ENCODE peak calls at places on chromosomes 2 and 18, in five cellular contexts. M is A549, X is esophagus squamous epithelium, D is Peyer's patch, L is spleen. U is an unnamed sample. For H3K4me1, the result is how much of the 10 kb centered on the place peaks cover.

GRCh38 chr18:4333043-4333442 is 122.1 kb downstream of the DLGAP1 start:
- DNase-seq in D (no peak), M (no peak), L (no peak), X (no peak), U (no peak)

GRCh38 chr2:28164280-28164801 is 228.3 kb upstream of the FOSL2 start:
- DNase-seq in X (no peak), L (no peak), D (no peak), M (no peak), U (no peak)

GRCh38 chr2:134762508-134762907 is 43.7 kb upstream of the TMEM163 start:
- DNase-seq in X (no peak), D (no peak), M (no peak), L (no peak), U (no peak)

GRCh38 chr18:30280861-30281470 is 761.6 kb downstream of the DSC3 start:
- DNase-seq in M (peak), X (no peak), D (no peak), L (no peak), U (no peak)

GRCh38 chr2:68282814-68283812 is 30.8 kb upstream of the PPP3R1 start:
- DNase-seq in L (no peak), X (no peak), M (peak), D (no peak), U (no peak)

GRCh38 chr18:78798402-78799175 is 181.0 kb upstream of the SALL3 start:
- DNase-seq in M (no peak), L (peak), D (no peak), X (no peak), U (no peak)

GRCh38 chr2:96144481-96145027 is 686 bp downstream of the DUSP2 start:
- DNase-seq in D (no peak), M (no peak), L (peak), X (no peak), U (no peak)

GRCh38 chr2:194104687-194105086 is 1552.3 kb upstream of the SLC39A10 start:
- DNase-seq in D (no peak), X (no peak), L (no peak), M (no peak), U (no peak)

GRCh38 chr2:216112926-216113325 is 3.8 kb downstream of the XRCC5 start:
- DNase-seq in L (no peak), D (no peak), M (no peak), X (no peak), U (no peak)

GRCh38 chr2:169386621-169387235 is 24.4 kb upstream of the LRP2 start:
- DNase-seq in X (no peak), D (no peak), M (no peak), L (no peak), U (no peak)

GRCh38 chr2:132503621-132504200 is 87.1 kb downstream of the GPR39 start:
- DNase-seq in D (no peak), L (no peak), M (peak), X (no peak), U (no peak)

GRCh38 chr2:128324897-128325410 is 6.3 kb upstream of the HS6ST1 start:
- DNase-seq in X (no peak), L (no peak), M (no peak), D (no peak), U (no peak)

GRCh38 chr2:79016315-79016714 is 9.2 kb upstream of the REG3G start:
- DNase-seq in M (no peak), X (no peak), D (no peak), L (no peak), U (no peak)

GRCh38 chr2:157107460-157107859 is 150.0 kb upstream of the GALNT5 start:
- DNase-seq in M (no peak), X (no peak), L (no peak), D (no peak), U (no peak)

GRCh38 chr2:12589802-12590320 is 126.9 kb upstream of the TRIB2 start:
- DNase-seq in M (no peak), X (no peak), D (no peak), L (no peak), U (no peak)

GRCh38 chr18:79496237-79496977 is 100.7 kb downstream of the NFATC1 start:
- DNase-seq in M (no peak), D (peak), X (no peak), L (peak), U (no peak)

GRCh38 chr2:164808776-164809175 is 32.8 kb downstream of the COBLL1 start:
- DNase-seq in D (no peak), M (no peak), L (no peak), X (no peak), U (no peak)

GRCh38 chr2:160493227-160494028 is at the start of gene RBMS1:
- DNase-seq in X (no peak), M (peak), L (peak), D (peak), U (peak)

GRCh38 chr18:26083099-26083498 is 7.3 kb downstream of the SS18 start:
- DNase-seq in D (no peak), L (no peak), X (no peak), M (no peak), U (no peak)

GRCh38 chr2:235498556-235499305 is 4.9 kb downstream of the AGAP1 start:
- DNase-seq in M (peak), D (no peak), L (no peak), X (no peak), U (no peak)

GRCh38 chr2:238024986-238025385 is 35.8 kb upstream of the SCLY start:
- DNase-seq in X (no peak), D (no peak), L (no peak), M (no peak), U (no peak)

GRCh38 chr2:161571051-161571429 is 53.2 kb upstream of the SLC4A10 start:
- DNase-seq in D (no peak), L (no peak), M (no peak), X (no peak), U (no peak)

GRCh38 chr18:12233378-12233777 is 20.8 kb upstream of the CIDEA start:
- DNase-seq in M (no peak), D (no peak), X (no peak), L (no peak), U (no peak)

GRCh38 chr18:35203001-35203553 is 37.8 kb upstream of the ZNF397 start:
- DNase-seq in L (no peak), X (no peak), D (no peak), M (no peak), U (no peak)

GRCh38 chr18:28063181-28063790 is 113.6 kb downstream of the CDH2 start:
- DNase-seq in M (no peak), D (no peak), L (no peak), X (no peak), U (no peak)

GRCh38 chr2:8481463-8482009 is 200.3 kb upstream of the ID2 start:
- DNase-seq in X (no peak), D (no peak), L (no peak), M (no peak), U (no peak)

GRCh38 chr2:182132605-182133004 is 147.0 kb downstream of the PPP1R1C start:
- DNase-seq in X (no peak), L (no peak), D (no peak), M (no peak), U (no peak)

GRCh38 chr2:133561045-133561852 is 7.0 kb downstream of the NCKAP5 start:
- DNase-seq in M (peak), L (no peak), X (no peak), D (no peak), U (no peak)

GRCh38 chr18:8176105-8176504 is 433.1 kb upstream of the RAB12 start:
- DNase-seq in M (no peak), X (no peak), D (no peak), L (no peak), U (no peak)

GRCh38 chr18:42174909-42175308 is 219.9 kb downstream of the PIK3C3 start:
- DNase-seq in D (no peak), L (no peak), X (no peak), M (no peak), U (no peak)

GRCh38 chr18:62506495-62507143 is 16.2 kb upstream of the ZCCHC2 start:
- DNase-seq in D (no peak), X (no peak), L (no peak), M (no peak), U (no peak)

GRCh38 chr2:7286120-7286519 is 368.9 kb downstream of the RNF144A start:
- DNase-seq in L (no peak), M (no peak), D (no peak), X (no peak), U (no peak)

GRCh38 chr18:21604711-21605110 is 4.2 kb upstream of the ESCO1 start:
- DNase-seq in L (no peak), D (no peak), M (no peak), X (no peak), U (no peak)

GRCh38 chr2:127619901-127620705 is 25.9 kb upstream of the GPR17 start:
- DNase-seq in X (no peak), M (no peak), D (peak), L (peak), U (peak)

GRCh38 chr18:45136381-45137088 is 455.8 kb downstream of the SETBP1 start:
- DNase-seq in M (no peak), X (no peak), L (no peak), D (no peak), U (no peak)

GRCh38 chr2:159694500-159695040 is 17.7 kb upstream of the MARCHF7 start:
- DNase-seq in X (no peak), L (no peak), D (no peak), M (no peak), U (no peak)

GRCh38 chr18:76518073-76518472 is 23.0 kb upstream of the ZNF516 start:
- DNase-seq in X (no peak), M (no peak), L (no peak), D (no peak), U (no peak)

GRCh38 chr2:42098571-42099430 is 51.0 kb downstream of the PKDCC start:
- DNase-seq in M (no peak), L (peak), D (no peak), X (no peak), U (no peak)
- H3K4me1 ChIP-seq in M (under half), L (half or more), D (under half), X (under half), U (under half)

DNA sequence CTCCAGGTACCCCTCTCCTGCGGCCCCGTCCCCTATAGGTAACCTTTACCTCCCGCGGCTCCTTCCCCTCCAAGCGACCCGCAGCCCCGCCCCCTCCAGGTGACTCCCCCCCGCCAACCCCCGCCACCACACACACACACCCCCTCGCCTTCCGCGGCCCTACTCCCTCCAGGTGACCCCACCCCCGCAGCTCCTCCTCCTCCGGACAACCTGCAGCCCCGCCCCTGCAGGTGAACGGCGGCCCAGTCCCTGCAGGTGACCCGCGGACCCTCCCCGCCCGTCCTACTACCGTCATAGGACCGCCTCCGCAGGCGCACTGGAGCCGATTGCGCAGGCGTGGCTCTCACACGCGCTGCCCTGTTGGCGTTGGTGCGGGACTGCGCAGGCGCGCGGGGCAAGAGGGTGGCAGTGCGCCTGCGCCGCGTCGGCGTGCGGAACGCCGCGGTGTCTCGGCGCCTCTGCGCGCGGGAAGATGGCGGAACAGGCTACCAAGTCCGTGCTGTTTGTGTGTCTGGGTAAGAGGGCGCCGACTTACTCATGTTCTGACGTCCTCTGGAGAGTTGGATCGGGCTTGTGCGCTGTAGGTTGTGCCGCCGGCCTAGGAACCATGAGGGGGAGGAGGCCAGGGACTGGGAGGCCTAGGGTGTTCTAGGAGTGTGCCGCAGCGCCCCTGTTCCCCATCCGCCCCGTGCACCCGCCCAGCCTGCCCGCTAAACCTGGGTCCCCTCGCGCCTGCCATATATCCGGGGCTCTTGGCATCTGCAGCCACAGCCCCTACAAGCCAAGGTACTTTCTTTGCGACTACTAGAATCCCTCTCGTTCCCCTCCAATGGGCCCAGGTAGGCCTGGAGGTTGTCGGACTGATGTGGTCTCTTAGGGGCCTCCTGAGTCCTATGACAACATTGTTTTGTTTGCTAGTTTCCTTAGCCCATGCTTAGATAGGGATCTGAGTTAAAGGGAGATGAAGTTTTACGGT is at the start of gene ACP1:
- DNase-seq in M (peak), X (peak), D (peak), L (peak), U (peak)
- TF ChIP-seq POLR2A in M (peak), X (no peak), D (peak), L (peak), U (peak)

GRCh38 chr18:49464718-49465598 is 4.5 kb upstream of the DYM start:
- DNase-seq in L (no peak), X (no peak), M (peak), D (no peak), U (no peak)
- H3K27ac ChIP-seq in L (no peak), X (no peak), M (no peak), D (no peak), U (no peak)

DNA sequence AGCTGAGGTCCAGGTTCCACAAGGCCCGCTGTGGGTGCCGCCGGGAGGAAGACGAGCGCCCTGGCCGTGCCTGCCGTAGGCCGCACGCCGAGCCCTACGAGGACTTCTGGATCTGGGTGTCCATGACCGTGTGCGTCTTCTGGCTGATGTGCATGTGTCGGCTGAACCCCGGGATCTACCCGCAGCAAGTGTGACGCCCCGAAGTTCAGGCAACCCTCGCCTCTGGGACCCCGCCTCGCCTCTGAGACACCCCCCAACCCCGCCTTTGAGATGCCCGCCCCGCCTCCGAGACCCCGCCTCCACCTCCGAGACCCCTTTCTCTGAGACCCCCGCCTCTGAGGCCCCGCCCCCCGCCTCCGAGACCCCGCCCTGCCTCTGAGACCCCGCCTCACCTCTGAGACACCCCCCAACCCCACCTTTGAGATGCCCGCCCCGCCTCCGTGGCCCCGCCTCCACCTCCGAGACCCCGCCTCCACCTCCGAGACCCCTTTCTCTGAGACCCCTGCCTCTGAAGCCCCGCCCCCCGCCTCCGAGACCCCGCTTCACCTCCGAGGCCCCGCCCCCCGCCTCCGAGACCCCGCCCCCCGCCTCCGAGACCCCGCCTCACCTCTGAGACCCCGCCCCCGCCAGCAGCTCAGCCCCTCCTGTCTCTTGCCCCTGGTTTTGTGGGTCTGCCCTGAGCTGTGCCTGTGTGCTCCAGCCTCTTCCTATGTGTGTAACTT is 3.7 kb downstream of the RTP5 start:
- DNase-seq in X (no peak), D (no peak), L (no peak), M (no peak), U (no peak)
- H3K4me1 ChIP-seq in X (under half), D (under half), L (under half), M (under half), U (under half)

GRCh38 chr2:119431976-119432881 is 575 bp downstream of the TMEM37 start:
- DNase-seq in M (no peak), D (peak), L (no peak), X (no peak), U (peak)

GRCh38 chr2:119430023-119430498 is 1.6 kb upstream of the TMEM37 start:
- DNase-seq in D (no peak), X (no peak), L (no peak), M (no peak), U (no peak)

GRCh38 chr2:119429225-119430000 is 2.2 kb upstream of the TMEM37 start:
- DNase-seq in X (no peak), L (no peak), D (no peak), M (no peak), U (no peak)

GRCh38 chr2:119432882-119433522 is 1.3 kb downstream of the TMEM37 start:
- DNase-seq in M (no peak), D (peak), X (no peak), L (no peak), U (no peak)

DNA sequence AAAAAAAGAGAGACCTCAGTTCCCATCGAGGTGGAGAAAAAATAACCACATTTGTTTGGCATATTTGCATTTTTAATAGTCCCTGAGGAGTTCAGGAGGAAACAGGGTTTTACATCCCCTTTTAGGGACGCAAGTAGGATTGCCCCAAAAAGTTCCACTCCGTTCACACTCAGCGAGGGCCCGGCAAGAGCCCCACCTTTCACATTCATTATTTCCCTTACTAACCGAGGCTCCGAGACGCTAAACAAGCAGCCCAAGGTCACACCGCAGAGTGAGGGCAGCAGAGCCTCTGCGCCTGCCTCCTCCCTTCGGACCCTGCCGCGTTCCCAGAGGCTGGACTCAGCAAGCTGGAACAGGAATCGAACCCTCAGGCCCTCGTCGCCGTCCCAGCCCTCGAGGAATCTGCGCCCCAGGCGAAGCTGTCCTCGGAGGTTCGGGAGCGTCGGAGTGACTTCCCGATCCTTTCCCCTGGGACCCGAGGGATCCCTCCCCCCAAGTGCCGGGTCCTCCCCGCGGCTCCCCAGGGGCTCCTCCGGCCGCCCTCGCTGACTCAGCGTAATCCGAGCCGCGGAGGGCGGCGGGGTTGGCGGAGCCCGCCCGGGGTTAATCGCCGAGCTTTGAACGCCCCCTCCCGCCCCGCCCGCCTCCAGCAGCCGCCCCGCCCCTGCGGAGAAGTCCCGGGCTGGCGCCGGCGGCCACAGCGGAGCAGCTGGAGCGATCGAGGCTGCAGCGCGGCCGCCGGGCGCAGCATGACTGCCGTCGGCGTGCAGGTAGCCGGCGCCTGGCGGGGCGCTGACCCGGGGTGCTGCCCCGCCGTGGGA is at the start of gene TMEM37:
- DNase-seq in M (peak), D (peak), L (peak), X (no peak), U (peak)
- TF ChIP-seq POLR2A in M (no peak), D (peak), L (no peak), X (no peak), U (no peak)

GRCh38 chr18:54926593-54927297 is 32.5 kb downstream of the CCDC68 start:
- DNase-seq in L (no peak), X (no peak), D (no peak), M (no peak), U (no peak)
- H3K27ac ChIP-seq in L (no peak), X (no peak), D (no peak), M (no peak), U (no peak)

DNA sequence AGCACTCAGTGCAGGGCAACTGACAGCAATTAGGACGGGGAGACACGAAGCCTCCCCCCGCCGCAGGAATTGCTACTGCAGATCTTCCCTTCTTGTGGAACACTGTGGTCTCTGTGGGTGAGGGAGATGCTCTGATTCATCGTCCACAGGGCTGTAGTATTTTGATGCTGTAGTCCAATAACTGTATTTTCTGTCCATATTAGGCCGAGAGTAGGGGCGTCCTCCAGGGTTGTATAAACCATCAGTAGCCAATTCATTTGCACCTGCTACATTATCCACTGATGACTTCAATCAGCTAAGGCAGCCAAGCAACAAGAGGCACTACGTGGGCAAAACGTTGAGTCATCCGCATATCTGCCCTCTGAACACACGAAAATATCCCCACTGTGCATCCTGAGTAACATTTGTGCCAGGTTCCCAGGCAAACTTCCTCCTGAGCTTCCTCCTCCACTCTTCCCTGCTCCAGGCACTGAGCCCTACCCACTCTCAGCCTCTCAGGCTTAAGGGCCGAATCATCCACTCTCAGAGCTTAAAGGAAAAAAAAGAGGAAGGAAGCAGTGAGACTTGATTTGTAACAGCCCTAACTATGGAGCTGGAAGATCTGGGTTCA is 62.1 kb downstream of the LBH start:
- DNase-seq in L (no peak), M (peak), D (no peak), X (no peak), U (no peak)
- H3K4me1 ChIP-seq in L (under half), M (under half), D (under half), X (under half), U (under half)